ENCODE peak calls at places on chromosomes 2 and 18, in four cellular contexts. One of them, this sample, is unnamed.

GRCh38 chr2:8627692-8628085 is 54.2 kb upstream of the ID2 start:
- DNase-seq in naive thymus-derived CD4-positive, alpha-beta T cell: no peak
- DNase-seq in adrenal gland: no peak
- DNase-seq in breast epithelium: no peak
- DNase-seq in this sample: no peak

GRCh38 chr18:22342625-22343024 is 75.1 kb downstream of the CTAGE1 start:
- DNase-seq in breast epithelium: peak; percentile 53
- DNase-seq in adrenal gland: peak; percentile 89
- DNase-seq in naive thymus-derived CD4-positive, alpha-beta T cell: no peak
- DNase-seq in this sample: peak; percentile 47

GRCh38 chr2:152396763-152397162 is 61.8 kb downstream of the FMNL2 start:
- DNase-seq in breast epithelium: no peak
- DNase-seq in adrenal gland: no peak
- DNase-seq in naive thymus-derived CD4-positive, alpha-beta T cell: no peak
- DNase-seq in this sample: no peak

GRCh38 chr18:77528877-77529276 is 279.2 kb downstream of the GALR1 start:
- DNase-seq in adrenal gland: no peak
- DNase-seq in naive thymus-derived CD4-positive, alpha-beta T cell: no peak
- DNase-seq in breast epithelium: no peak
- DNase-seq in this sample: no peak

GRCh38 chr18:21735452-21736015 is 5.1 kb upstream of the MIB1 start:
- DNase-seq in adrenal gland: peak; percentile 28
- DNase-seq in naive thymus-derived CD4-positive, alpha-beta T cell: no peak
- DNase-seq in breast epithelium: no peak
- DNase-seq in this sample: peak; percentile 41

GRCh38 chr2:239258248-239258647 is 142.6 kb downstream of the HDAC4 start:
- DNase-seq in breast epithelium: peak; percentile 7
- DNase-seq in naive thymus-derived CD4-positive, alpha-beta T cell: no peak
- DNase-seq in adrenal gland: peak; percentile 11
- DNase-seq in this sample: no peak

GRCh38 chr2:202148515-202149154 is 75.6 kb downstream of the KIAA2012 start:
- DNase-seq in naive thymus-derived CD4-positive, alpha-beta T cell: no peak
- DNase-seq in adrenal gland: no peak
- DNase-seq in breast epithelium: no peak
- DNase-seq in this sample: peak; percentile 48

GRCh38 chr2:55992465-55992864 is 68.9 kb upstream of the EFEMP1 start:
- DNase-seq in adrenal gland: peak; percentile 17
- DNase-seq in breast epithelium: no peak
- DNase-seq in naive thymus-derived CD4-positive, alpha-beta T cell: no peak
- DNase-seq in this sample: peak; percentile 55

GRCh38 chr2:207113403-207113802 is 52.3 kb downstream of the KLF7 start:
- DNase-seq in naive thymus-derived CD4-positive, alpha-beta T cell: no peak
- DNase-seq in adrenal gland: no peak
- DNase-seq in breast epithelium: no peak
- DNase-seq in this sample: no peak

GRCh38 chr2:54081574-54081973 is 33.8 kb upstream of the ACYP2 start:
- DNase-seq in naive thymus-derived CD4-positive, alpha-beta T cell: no peak
- DNase-seq in adrenal gland: no peak
- DNase-seq in breast epithelium: no peak
- DNase-seq in this sample: no peak

GRCh38 chr18:22977847-22978701 is 44.9 kb downstream of the RBBP8 start:
- DNase-seq in naive thymus-derived CD4-positive, alpha-beta T cell: no peak
- DNase-seq in adrenal gland: no peak
- DNase-seq in breast epithelium: no peak
- DNase-seq in this sample: no peak

GRCh38 chr2:46970334-46971288 is 55.0 kb upstream of the MCFD2 start:
- DNase-seq in adrenal gland: peak; percentile 95
- DNase-seq in breast epithelium: peak; percentile 95
- DNase-seq in naive thymus-derived CD4-positive, alpha-beta T cell: no peak
- DNase-seq in this sample: peak; percentile 73

GRCh38 chr18:1480309-1480708 is 575.6 kb downstream of the ADCYAP1 start:
- DNase-seq in breast epithelium: no peak
- DNase-seq in adrenal gland: no peak
- DNase-seq in naive thymus-derived CD4-positive, alpha-beta T cell: no peak
- DNase-seq in this sample: no peak

GRCh38 chr2:218448934-218449333 is 30.0 kb downstream of the VIL1 start:
- DNase-seq in adrenal gland: no peak
- DNase-seq in naive thymus-derived CD4-positive, alpha-beta T cell: no peak
- DNase-seq in breast epithelium: no peak
- DNase-seq in this sample: no peak

GRCh38 chr2:169676357-169676756 is 17.8 kb downstream of the CFAP210 start:
- DNase-seq in adrenal gland: no peak
- DNase-seq in naive thymus-derived CD4-positive, alpha-beta T cell: no peak
- DNase-seq in breast epithelium: no peak
- DNase-seq in this sample: no peak

GRCh38 chr2:237956402-237956736 is 10.4 kb upstream of the UBE2F start:
- DNase-seq in adrenal gland: no peak
- DNase-seq in breast epithelium: no peak
- DNase-seq in naive thymus-derived CD4-positive, alpha-beta T cell: no peak
- DNase-seq in this sample: no peak

GRCh38 chr2:172412996-172413492 is 14.3 kb upstream of the ITGA6 start:
- DNase-seq in naive thymus-derived CD4-positive, alpha-beta T cell: no peak
- DNase-seq in breast epithelium: no peak
- DNase-seq in adrenal gland: no peak
- DNase-seq in this sample: no peak

GRCh38 chr2:7145707-7146106 is 228.5 kb downstream of the RNF144A start:
- DNase-seq in adrenal gland: no peak
- DNase-seq in breast epithelium: no peak
- DNase-seq in naive thymus-derived CD4-positive, alpha-beta T cell: no peak
- DNase-seq in this sample: no peak

GRCh38 chr2:63614448-63614968 is 25.7 kb downstream of the MDH1 start:
- DNase-seq in naive thymus-derived CD4-positive, alpha-beta T cell: no peak
- DNase-seq in adrenal gland: no peak
- DNase-seq in breast epithelium: no peak
- DNase-seq in this sample: no peak

GRCh38 chr2:197354169-197354558 is 43.6 kb upstream of the ANKRD44 start:
- DNase-seq in naive thymus-derived CD4-positive, alpha-beta T cell: no peak
- DNase-seq in breast epithelium: no peak
- DNase-seq in adrenal gland: no peak
- DNase-seq in this sample: no peak

GRCh38 chr18:44979813-44980212 is 299.1 kb downstream of the SETBP1 start:
- DNase-seq in breast epithelium: no peak
- DNase-seq in naive thymus-derived CD4-positive, alpha-beta T cell: no peak
- DNase-seq in adrenal gland: no peak
- DNase-seq in this sample: no peak

GRCh38 chr18:55473078-55473477 is 114.9 kb downstream of the TCF4 start:
- DNase-seq in adrenal gland: no peak
- DNase-seq in naive thymus-derived CD4-positive, alpha-beta T cell: no peak
- DNase-seq in breast epithelium: no peak
- DNase-seq in this sample: no peak

GRCh38 chr2:58906151-58906645 is 665.1 kb upstream of the FANCL start:
- DNase-seq in naive thymus-derived CD4-positive, alpha-beta T cell: no peak
- DNase-seq in breast epithelium: no peak
- DNase-seq in adrenal gland: no peak
- DNase-seq in this sample: no peak

GRCh38 chr2:236752111-236752510 is 182.5 kb downstream of the ACKR3 start:
- DNase-seq in breast epithelium: no peak
- DNase-seq in naive thymus-derived CD4-positive, alpha-beta T cell: no peak
- DNase-seq in adrenal gland: no peak
- DNase-seq in this sample: no peak
- H3K27ac ChIP-seq in breast epithelium: no peak overlapping the region
- H3K27ac ChIP-seq in naive thymus-derived CD4-positive, alpha-beta T cell: no peak overlapping the region
- H3K27ac ChIP-seq in adrenal gland: no peak overlapping the region
- H3K27ac ChIP-seq in this sample: no peak overlapping the region

GRCh38 chr2:16621348-16621747 is 44.3 kb downstream of the CYRIA start:
- DNase-seq in breast epithelium: no peak
- DNase-seq in naive thymus-derived CD4-positive, alpha-beta T cell: no peak
- DNase-seq in adrenal gland: no peak
- DNase-seq in this sample: no peak
- H3K4me1 ChIP-seq in breast epithelium: peaks cover 6% of the 10 kb centered on the region
- H3K4me1 ChIP-seq in naive thymus-derived CD4-positive, alpha-beta T cell: no peaks in the 10 kb centered on the region
- H3K4me1 ChIP-seq in adrenal gland: peaks cover 28% of the 10 kb centered on the region
- H3K4me1 ChIP-seq in this sample: peaks cover 5% of the 10 kb centered on the region

GRCh38 chr2:69682525-69682924 is 39.0 kb upstream of the AAK1 start:
- DNase-seq in naive thymus-derived CD4-positive, alpha-beta T cell: no peak
- DNase-seq in adrenal gland: no peak
- DNase-seq in breast epithelium: no peak
- DNase-seq in this sample: no peak

GRCh38 chr2:69674301-69674640 is 30.7 kb upstream of the AAK1 start:
- DNase-seq in naive thymus-derived CD4-positive, alpha-beta T cell: no peak
- DNase-seq in adrenal gland: no peak
- DNase-seq in breast epithelium: no peak
- DNase-seq in this sample: no peak

GRCh38 chr2:69683170-69683971 is 39.8 kb upstream of the AAK1 start:
- DNase-seq in naive thymus-derived CD4-positive, alpha-beta T cell: no peak
- DNase-seq in breast epithelium: no peak
- DNase-seq in adrenal gland: no peak
- DNase-seq in this sample: no peak

GRCh38 chr2:69677914-69678313 is 34.4 kb upstream of the AAK1 start:
- DNase-seq in adrenal gland: no peak
- DNase-seq in breast epithelium: no peak
- DNase-seq in naive thymus-derived CD4-positive, alpha-beta T cell: no peak
- DNase-seq in this sample: no peak
- H3K4me3 ChIP-seq in adrenal gland: no peak overlapping the region
- H3K4me3 ChIP-seq in breast epithelium: no peak overlapping the region
- H3K4me3 ChIP-seq in naive thymus-derived CD4-positive, alpha-beta T cell: no peak overlapping the region
- H3K4me3 ChIP-seq in this sample: no peak overlapping the region

DNA sequence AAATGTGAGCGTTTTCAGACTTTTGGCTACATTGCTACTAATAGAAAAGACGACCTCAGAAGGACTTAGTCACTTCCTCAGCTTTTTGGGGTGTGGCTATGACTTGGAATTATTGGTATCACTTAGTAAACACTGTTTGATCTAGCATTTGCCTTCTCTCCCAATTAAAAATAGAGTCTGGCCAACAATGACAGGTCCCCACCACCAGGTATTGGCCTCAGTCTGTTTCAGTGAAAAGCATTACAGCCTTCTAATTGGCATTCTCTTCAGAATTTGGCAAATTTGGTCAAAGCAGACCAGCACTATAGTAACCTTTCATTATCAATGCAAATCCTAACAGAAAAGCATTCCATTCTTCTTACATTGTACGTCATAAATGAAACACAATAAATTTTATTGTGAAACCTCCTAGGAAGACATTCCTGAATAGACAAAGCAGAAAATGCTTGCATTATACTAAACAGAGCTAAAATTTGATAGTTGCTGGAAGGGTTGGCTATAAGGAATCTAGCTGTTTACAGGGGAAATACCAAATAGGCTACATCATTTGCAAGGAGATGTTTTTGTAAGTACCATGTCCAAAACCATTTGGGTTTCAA is 613.9 kb downstream of the IRS1 start:
- DNase-seq in adrenal gland: no peak
- DNase-seq in breast epithelium: no peak
- DNase-seq in naive thymus-derived CD4-positive, alpha-beta T cell: no peak
- DNase-seq in this sample: no peak
- H3K27ac ChIP-seq in adrenal gland: no peak overlapping the region
- H3K27ac ChIP-seq in breast epithelium: peak overlapping the region; percentile 52
- H3K27ac ChIP-seq in naive thymus-derived CD4-positive, alpha-beta T cell: no peak overlapping the region
- H3K27ac ChIP-seq in this sample: no peak overlapping the region

DNA sequence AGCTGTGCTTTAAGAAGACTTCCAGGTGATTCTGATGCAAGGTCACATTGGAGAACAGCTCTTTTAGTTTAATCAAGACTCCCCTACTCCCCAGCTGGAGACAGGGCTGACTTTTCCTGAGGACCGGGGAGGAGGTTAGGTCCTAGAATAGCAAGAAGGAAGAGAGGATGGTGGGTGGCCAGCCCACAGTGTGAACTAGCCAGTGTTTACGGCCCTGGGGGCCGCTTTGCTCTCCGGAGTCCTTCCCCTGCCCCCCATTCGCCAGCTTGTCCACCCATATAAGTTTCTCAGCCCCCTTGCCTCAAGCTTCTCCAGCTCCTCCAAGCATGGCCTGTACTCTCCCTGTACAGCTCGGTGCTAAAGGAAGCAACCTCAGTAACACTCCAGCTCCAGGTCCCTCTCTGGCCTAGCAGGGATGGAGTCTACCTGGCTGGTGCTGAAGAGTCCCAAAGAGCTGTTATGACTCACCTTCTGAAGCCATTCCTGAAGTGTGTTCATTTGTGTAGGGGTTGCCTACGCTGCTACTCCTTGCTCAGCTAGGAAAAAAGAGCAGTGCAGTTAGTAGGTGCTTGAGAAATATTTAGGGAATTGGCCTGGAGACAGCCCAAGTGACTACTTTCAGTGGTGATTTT is 7.9 kb downstream of the INPP4A start:
- DNase-seq in naive thymus-derived CD4-positive, alpha-beta T cell: no peak
- DNase-seq in breast epithelium: no peak
- DNase-seq in adrenal gland: no peak
- DNase-seq in this sample: no peak
- H3K4me1 ChIP-seq in naive thymus-derived CD4-positive, alpha-beta T cell: peaks cover 88% of the 10 kb centered on the region
- H3K4me1 ChIP-seq in breast epithelium: no peaks in the 10 kb centered on the region
- H3K4me1 ChIP-seq in adrenal gland: peaks cover 10% of the 10 kb centered on the region
- H3K4me1 ChIP-seq in this sample: peaks cover 10% of the 10 kb centered on the region

GRCh38 chr2:69385443-69386151 is 1.4 kb downstream of the GFPT1 start:
- DNase-seq in naive thymus-derived CD4-positive, alpha-beta T cell: no peak
- DNase-seq in breast epithelium: no peak
- DNase-seq in adrenal gland: no peak
- DNase-seq in this sample: no peak

GRCh38 chr2:69381337-69381737 is 5.7 kb downstream of the GFPT1 start:
- DNase-seq in naive thymus-derived CD4-positive, alpha-beta T cell: no peak
- DNase-seq in breast epithelium: no peak
- DNase-seq in adrenal gland: no peak
- DNase-seq in this sample: no peak

GRCh38 chr2:69384618-69385081 is 2.4 kb downstream of the GFPT1 start:
- DNase-seq in naive thymus-derived CD4-positive, alpha-beta T cell: no peak
- DNase-seq in adrenal gland: no peak
- DNase-seq in breast epithelium: no peak
- DNase-seq in this sample: no peak

GRCh38 chr2:69382547-69382946 is 4.5 kb downstream of the GFPT1 start:
- DNase-seq in naive thymus-derived CD4-positive, alpha-beta T cell: no peak
- DNase-seq in breast epithelium: no peak
- DNase-seq in adrenal gland: no peak
- DNase-seq in this sample: no peak

DNA sequence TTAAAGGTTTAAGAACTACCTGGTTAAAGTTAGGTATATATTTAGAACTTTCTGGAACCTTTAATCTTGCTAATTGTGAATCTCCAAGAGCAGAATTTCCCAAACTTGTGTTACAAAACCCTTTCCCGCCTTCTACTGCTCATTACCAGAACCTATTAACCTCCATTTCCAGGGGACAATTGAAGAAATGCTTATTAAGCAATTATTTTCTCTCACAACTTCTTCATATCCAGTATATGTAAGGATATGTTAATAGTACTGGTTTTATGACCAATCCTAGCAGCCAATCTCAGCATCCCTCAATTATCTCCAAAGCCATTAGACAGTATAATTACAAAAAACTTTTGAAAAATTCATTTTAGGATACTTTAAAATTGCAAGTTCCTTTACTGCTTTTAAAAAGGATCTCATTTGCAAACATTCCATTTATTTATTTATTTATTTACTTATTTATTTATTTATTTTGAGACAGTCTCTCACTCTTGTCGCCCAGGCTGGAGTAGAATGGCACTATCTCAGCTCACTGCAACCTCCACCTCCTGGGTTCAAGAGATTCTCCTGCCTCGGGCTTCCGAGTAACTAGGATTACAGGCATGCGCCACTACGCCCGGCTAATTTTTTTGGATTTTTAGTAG is 3.7 kb downstream of the GFPT1 start:
- DNase-seq in adrenal gland: no peak
- DNase-seq in naive thymus-derived CD4-positive, alpha-beta T cell: no peak
- DNase-seq in breast epithelium: no peak
- DNase-seq in this sample: no peak
- H3K4me3 ChIP-seq in adrenal gland: no peak overlapping the region
- H3K4me3 ChIP-seq in naive thymus-derived CD4-positive, alpha-beta T cell: no peak overlapping the region
- H3K4me3 ChIP-seq in breast epithelium: no peak overlapping the region
- H3K4me3 ChIP-seq in this sample: no peak overlapping the region

GRCh38 chr2:127093648-127094210 is 13.2 kb downstream of the BIN1 start:
- DNase-seq in breast epithelium: no peak
- DNase-seq in adrenal gland: peak; percentile 15
- DNase-seq in naive thymus-derived CD4-positive, alpha-beta T cell: no peak
- DNase-seq in this sample: peak; percentile 26
- H3K27ac ChIP-seq in breast epithelium: peak overlapping the region; percentile 64
- H3K27ac ChIP-seq in adrenal gland: no peak overlapping the region
- H3K27ac ChIP-seq in naive thymus-derived CD4-positive, alpha-beta T cell: no peak overlapping the region
- H3K27ac ChIP-seq in this sample: no peak overlapping the region

GRCh38 chr2:20425371-20425881 is 21.4 kb upstream of the RHOB start:
- DNase-seq in adrenal gland: no peak
- DNase-seq in breast epithelium: no peak
- DNase-seq in naive thymus-derived CD4-positive, alpha-beta T cell: no peak
- DNase-seq in this sample: no peak
- H3K4me1 ChIP-seq in adrenal gland: peaks cover 21% of the 10 kb centered on the region
- H3K4me1 ChIP-seq in breast epithelium: peaks cover 13% of the 10 kb centered on the region
- H3K4me1 ChIP-seq in naive thymus-derived CD4-positive, alpha-beta T cell: peaks cover 7% of the 10 kb centered on the region
- H3K4me1 ChIP-seq in this sample: peaks cover 17% of the 10 kb centered on the region

This sample was measured in right cardiac atrium.